ENCODE peak calls at places on chromosomes 3 and 15, in seven cellular contexts. One of them, this sample, is unnamed.

GRCh38 chr3:7562892-7563291 is 702.0 kb downstream of the GRM7 start:
- DNase-seq in SK-N-SH: no peak
- DNase-seq in GM23338: no peak
- DNase-seq in endothelial cell of umbilical vein: no peak
- DNase-seq in H1: no peak
- DNase-seq in breast epithelium: no peak
- DNase-seq in transverse colon: no peak
- DNase-seq in this sample: no peak

GRCh38 chr15:101496198-101496986 is 6.9 kb upstream of the PCSK6 start:
- DNase-seq in breast epithelium: no peak
- DNase-seq in endothelial cell of umbilical vein: no peak
- DNase-seq in GM23338: no peak
- DNase-seq in SK-N-SH: no peak
- DNase-seq in transverse colon: peak
- DNase-seq in H1: peak
- DNase-seq in this sample: no peak

GRCh38 chr15:49044761-49045571 is 1.3 kb downstream of the SECISBP2L start:
- DNase-seq in breast epithelium: no peak
- DNase-seq in SK-N-SH: no peak
- DNase-seq in H1: no peak
- DNase-seq in endothelial cell of umbilical vein: peak
- DNase-seq in transverse colon: no peak
- DNase-seq in GM23338: no peak
- DNase-seq in this sample: no peak

GRCh38 chr3:155420869-155421486 is 127.5 kb upstream of the STRIT1 start:
- DNase-seq in GM23338: peak
- DNase-seq in SK-N-SH: no peak
- DNase-seq in breast epithelium: no peak
- DNase-seq in H1: no peak
- DNase-seq in endothelial cell of umbilical vein: no peak
- DNase-seq in transverse colon: no peak
- DNase-seq in this sample: no peak

GRCh38 chr3:109127533-109127932 is 9.0 kb upstream of the C3orf85 start:
- DNase-seq in H1: no peak
- DNase-seq in transverse colon: no peak
- DNase-seq in breast epithelium: no peak
- DNase-seq in GM23338: no peak
- DNase-seq in SK-N-SH: no peak
- DNase-seq in endothelial cell of umbilical vein: no peak
- DNase-seq in this sample: no peak

GRCh38 chr3:65006300-65006739 is 318.5 kb upstream of the ADAMTS9 start:
- DNase-seq in SK-N-SH: no peak
- DNase-seq in transverse colon: no peak
- DNase-seq in GM23338: no peak
- DNase-seq in H1: no peak
- DNase-seq in endothelial cell of umbilical vein: no peak
- DNase-seq in breast epithelium: no peak
- DNase-seq in this sample: no peak

GRCh38 chr3:170730071-170730812 is 139.8 kb downstream of the RPL22L1 start:
- DNase-seq in breast epithelium: no peak
- DNase-seq in endothelial cell of umbilical vein: peak
- DNase-seq in H1: no peak
- DNase-seq in GM23338: no peak
- DNase-seq in SK-N-SH: peak
- DNase-seq in transverse colon: no peak
- DNase-seq in this sample: no peak

GRCh38 chr3:25486932-25487331 is 58.9 kb downstream of the RARB start:
- DNase-seq in H1: no peak
- DNase-seq in SK-N-SH: no peak
- DNase-seq in transverse colon: no peak
- DNase-seq in breast epithelium: no peak
- DNase-seq in endothelial cell of umbilical vein: no peak
- DNase-seq in GM23338: no peak
- DNase-seq in this sample: no peak

GRCh38 chr15:83163032-83163431 is 44.6 kb downstream of the HDGFL3 start:
- DNase-seq in transverse colon: no peak
- DNase-seq in GM23338: no peak
- DNase-seq in H1: no peak
- DNase-seq in SK-N-SH: no peak
- DNase-seq in breast epithelium: no peak
- DNase-seq in endothelial cell of umbilical vein: peak
- DNase-seq in this sample: no peak

GRCh38 chr3:52931328-52931727 is 34.0 kb upstream of the STIMATE start:
- DNase-seq in endothelial cell of umbilical vein: no peak
- DNase-seq in breast epithelium: no peak
- DNase-seq in transverse colon: no peak
- DNase-seq in GM23338: no peak
- DNase-seq in SK-N-SH: no peak
- DNase-seq in H1: no peak
- DNase-seq in this sample: no peak

GRCh38 chr15:95635666-95636065 is 694.8 kb upstream of the NR2F2 start:
- DNase-seq in breast epithelium: no peak
- DNase-seq in GM23338: no peak
- DNase-seq in transverse colon: no peak
- DNase-seq in H1: no peak
- DNase-seq in endothelial cell of umbilical vein: no peak
- DNase-seq in SK-N-SH: no peak
- DNase-seq in this sample: no peak

GRCh38 chr3:14507345-14507741 is 32.8 kb downstream of the GRIP2 start:
- DNase-seq in H1: no peak
- DNase-seq in breast epithelium: peak
- DNase-seq in endothelial cell of umbilical vein: no peak
- DNase-seq in transverse colon: no peak
- DNase-seq in SK-N-SH: no peak
- DNase-seq in GM23338: no peak
- DNase-seq in this sample: peak

GRCh38 chr3:54706783-54707182 is 221.1 kb downstream of the LRTM1 start:
- DNase-seq in GM23338: no peak
- DNase-seq in endothelial cell of umbilical vein: no peak
- DNase-seq in breast epithelium: no peak
- DNase-seq in transverse colon: no peak
- DNase-seq in SK-N-SH: no peak
- DNase-seq in H1: no peak
- DNase-seq in this sample: no peak

DNA sequence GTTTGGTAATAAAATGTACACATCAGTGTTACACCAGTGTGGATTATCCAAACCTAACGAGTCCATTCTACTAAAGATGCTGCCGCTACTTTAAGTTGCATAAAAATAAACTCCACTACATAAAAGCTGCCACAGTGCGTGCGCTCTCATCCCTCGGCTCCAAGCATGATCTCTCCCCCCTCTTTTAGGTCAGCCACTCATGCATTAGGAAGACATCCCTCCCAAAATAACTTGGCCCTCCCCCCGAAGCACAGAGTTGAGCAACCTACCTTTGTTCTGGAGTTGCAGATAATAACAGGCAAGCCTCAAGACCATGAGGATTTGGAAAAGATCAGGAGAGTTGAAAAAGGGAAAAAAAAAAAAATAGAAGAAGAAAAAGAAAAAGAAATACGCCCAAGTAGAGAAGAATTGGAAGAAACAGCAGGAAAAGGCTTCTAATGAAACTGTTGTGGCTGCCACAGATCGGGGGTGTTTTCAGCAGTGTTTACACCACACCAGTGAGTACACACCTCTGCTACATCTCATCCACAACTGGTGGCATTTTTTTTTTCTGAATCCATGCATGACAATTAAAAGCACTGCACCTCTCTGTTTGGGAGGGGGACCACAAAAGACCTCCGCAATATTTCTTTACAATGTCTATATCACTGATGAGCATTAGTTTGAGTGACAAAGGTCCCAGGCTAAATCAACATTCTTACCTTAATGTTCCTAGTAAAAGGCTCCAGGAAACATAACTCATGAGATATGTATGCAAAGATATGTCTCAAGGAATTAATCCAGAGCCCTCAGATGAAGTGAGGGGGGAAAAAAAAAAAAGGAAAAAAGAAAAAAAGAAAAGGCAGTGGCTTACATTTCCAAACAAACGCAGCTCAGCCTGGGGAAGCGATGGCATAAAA is 339.1 kb downstream of the FOXP1 start:
- DNase-seq in transverse colon: peak
- DNase-seq in SK-N-SH: no peak
- DNase-seq in H1: no peak
- DNase-seq in endothelial cell of umbilical vein: no peak
- DNase-seq in breast epithelium: no peak
- DNase-seq in GM23338: no peak
- DNase-seq in this sample: peak
- TF ChIP-seq POLR2AphosphoS5 in transverse colon: peak
- TF ChIP-seq POLR2AphosphoS5 in SK-N-SH: no peak
- TF ChIP-seq POLR2AphosphoS5 in H1: no peak
- TF ChIP-seq POLR2AphosphoS5 in endothelial cell of umbilical vein: no peak
- TF ChIP-seq POLR2AphosphoS5 in breast epithelium: no peak
- TF ChIP-seq POLR2AphosphoS5 in GM23338: no peak
- TF ChIP-seq POLR2AphosphoS5 in this sample: peak

DNA sequence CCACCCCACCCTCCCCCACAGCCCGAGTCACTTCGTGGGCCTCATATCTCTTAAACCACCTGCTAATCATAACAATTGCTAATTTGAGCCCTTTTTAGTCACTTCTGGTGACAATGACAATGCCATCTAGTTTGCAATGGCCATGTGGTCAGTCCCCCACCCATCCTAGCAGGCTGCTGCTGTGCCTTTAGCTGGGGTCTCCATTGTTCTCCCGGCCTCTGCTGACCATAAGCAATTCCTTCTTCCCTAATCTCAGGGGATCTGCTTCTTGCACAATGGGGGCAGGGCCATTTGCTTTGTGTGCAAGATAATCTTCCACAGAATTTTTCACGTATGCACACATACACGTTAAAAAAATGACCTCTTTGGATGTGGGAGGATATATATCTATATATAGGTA is 406.1 kb upstream of the ONECUT1 start:
- DNase-seq in breast epithelium: no peak
- DNase-seq in transverse colon: no peak
- DNase-seq in SK-N-SH: no peak
- DNase-seq in endothelial cell of umbilical vein: no peak
- DNase-seq in GM23338: no peak
- DNase-seq in H1: no peak
- DNase-seq in this sample: no peak
- H3K27ac ChIP-seq in breast epithelium: no peak
- H3K27ac ChIP-seq in transverse colon: no peak
- H3K27ac ChIP-seq in SK-N-SH: no peak
- H3K27ac ChIP-seq in endothelial cell of umbilical vein: no peak
- H3K27ac ChIP-seq in GM23338: no peak
- H3K27ac ChIP-seq in H1: no peak
- H3K27ac ChIP-seq in this sample: no peak

GRCh38 chr15:62060896-62061280 is 641 bp upstream of the VPS13C start:
- DNase-seq in SK-N-SH: no peak
- DNase-seq in endothelial cell of umbilical vein: no peak
- DNase-seq in GM23338: no peak
- DNase-seq in H1: no peak
- DNase-seq in breast epithelium: no peak
- DNase-seq in transverse colon: no peak
- DNase-seq in this sample: no peak

GRCh38 chr15:62059818-62060115 is 480 bp downstream of the VPS13C start:
- DNase-seq in breast epithelium: no peak
- DNase-seq in SK-N-SH: no peak
- DNase-seq in GM23338: no peak
- DNase-seq in H1: no peak
- DNase-seq in endothelial cell of umbilical vein: no peak
- DNase-seq in transverse colon: peak
- DNase-seq in this sample: peak

GRCh38 chr15:62058327-62059028 is 1.8 kb downstream of the VPS13C start:
- DNase-seq in GM23338: no peak
- DNase-seq in SK-N-SH: no peak
- DNase-seq in H1: no peak
- DNase-seq in breast epithelium: no peak
- DNase-seq in transverse colon: no peak
- DNase-seq in endothelial cell of umbilical vein: no peak
- DNase-seq in this sample: no peak

GRCh38 chr15:62060116-62060895 is at the start of gene VPS13C:
- DNase-seq in transverse colon: peak
- DNase-seq in endothelial cell of umbilical vein: peak
- DNase-seq in GM23338: peak
- DNase-seq in SK-N-SH: peak
- DNase-seq in H1: peak
- DNase-seq in breast epithelium: peak
- DNase-seq in this sample: peak

DNA sequence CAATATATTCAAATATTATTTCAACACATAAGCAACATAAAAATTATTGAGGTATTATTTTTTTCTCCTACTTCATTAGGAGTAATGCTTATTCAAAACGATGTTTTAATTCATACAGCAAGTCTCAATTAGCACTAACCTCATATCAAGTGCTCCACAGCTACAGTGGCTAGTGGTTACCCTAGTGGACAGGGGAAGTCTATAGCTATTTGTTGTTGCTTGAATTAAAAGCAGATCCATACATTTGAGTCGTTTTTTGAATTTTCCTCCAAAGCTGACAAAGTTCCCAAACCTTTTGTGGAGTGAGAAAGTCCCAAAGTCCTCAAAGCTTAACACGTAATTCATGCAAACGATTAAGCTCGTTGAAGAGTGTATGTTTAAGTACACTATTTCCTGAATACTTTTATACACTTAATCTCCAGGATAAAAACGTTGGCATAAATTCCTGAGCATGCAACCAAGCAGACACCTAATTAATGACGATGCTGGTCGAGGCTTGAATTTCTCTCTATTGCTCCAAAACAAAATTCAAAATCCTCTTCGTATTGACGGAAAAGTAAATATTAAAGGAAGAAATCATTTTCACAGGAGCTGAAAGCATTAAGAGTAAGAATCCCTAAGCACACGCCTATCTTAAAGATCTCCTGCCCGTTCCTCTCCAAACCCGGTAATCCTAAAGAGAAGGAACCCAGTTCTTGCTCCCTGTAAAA is 984 bp downstream of the VPS13C start:
- DNase-seq in H1: no peak
- DNase-seq in transverse colon: no peak
- DNase-seq in SK-N-SH: peak
- DNase-seq in GM23338: no peak
- DNase-seq in endothelial cell of umbilical vein: peak
- DNase-seq in breast epithelium: no peak
- DNase-seq in this sample: no peak
- TF ChIP-seq CTCF in H1: no peak
- TF ChIP-seq CTCF in transverse colon: no peak
- TF ChIP-seq CTCF in SK-N-SH: peak
- TF ChIP-seq CTCF in GM23338: peak
- TF ChIP-seq CTCF in endothelial cell of umbilical vein: peak
- TF ChIP-seq CTCF in breast epithelium: no peak
- TF ChIP-seq CTCF in this sample: no peak

DNA sequence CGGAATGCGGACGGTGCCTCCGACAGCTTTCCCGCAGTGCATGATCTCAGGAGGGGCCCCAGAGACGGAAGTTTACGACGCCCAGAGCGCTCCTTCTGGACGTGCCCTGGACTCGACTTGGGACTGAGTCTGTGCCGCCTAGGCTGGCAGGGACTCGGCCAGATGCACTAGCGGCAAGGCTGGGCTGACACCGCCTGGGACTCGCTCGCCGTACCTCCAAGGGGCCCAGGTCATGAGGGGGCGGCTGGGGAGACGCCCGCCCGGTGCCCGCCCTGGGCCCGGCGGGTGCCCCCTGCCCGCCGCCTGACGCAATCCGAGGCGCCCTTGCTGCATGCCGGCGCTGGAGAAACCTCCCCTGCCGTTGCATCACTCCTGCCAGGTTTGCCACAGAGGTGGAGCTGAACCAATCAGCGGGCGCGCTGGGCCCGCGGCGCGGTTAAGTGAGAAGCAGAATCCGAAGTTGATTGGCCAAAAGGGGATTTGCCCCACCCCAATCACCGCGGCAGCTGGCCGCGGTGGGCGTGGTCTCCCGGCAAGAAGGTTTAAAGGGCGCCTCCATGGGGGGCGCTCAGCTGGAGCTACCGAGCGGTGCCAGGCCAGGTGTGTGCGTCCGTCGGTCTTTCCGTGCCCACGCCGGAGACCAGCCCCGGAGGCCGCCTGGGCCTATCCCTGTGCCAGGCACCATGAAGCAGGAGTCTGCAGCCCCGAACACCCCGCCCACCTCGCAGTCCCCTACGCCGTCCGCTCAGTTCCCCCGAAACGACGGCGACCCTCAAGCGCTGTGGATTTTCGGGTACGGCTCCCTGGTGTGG is at the start of gene CHAC1:
- DNase-seq in breast epithelium: peak
- DNase-seq in H1: peak
- DNase-seq in SK-N-SH: peak
- DNase-seq in endothelial cell of umbilical vein: peak
- DNase-seq in transverse colon: peak
- DNase-seq in GM23338: peak
- DNase-seq in this sample: peak
- TF ChIP-seq POLR2AphosphoS5 in breast epithelium: no peak
- TF ChIP-seq POLR2AphosphoS5 in H1: peak
- TF ChIP-seq POLR2AphosphoS5 in SK-N-SH: peak
- TF ChIP-seq POLR2AphosphoS5 in endothelial cell of umbilical vein: peak
- TF ChIP-seq POLR2AphosphoS5 in transverse colon: peak
- TF ChIP-seq POLR2AphosphoS5 in GM23338: peak
- TF ChIP-seq POLR2AphosphoS5 in this sample: peak

This sample was measured in sigmoid colon.